ENCODE peak calls at places on chromosomes 13 and 19, in ten cellular contexts. E, N, U, F, D, I, T, V, C and K are unnamed samples.

GRCh38 chr19:12065100-12065538 is 588 bp downstream of the ZNF844 start:
- DNase-seq in I (peak; percentile 52), V (peak; percentile 25), U (peak; percentile 20), F (no peak), D (peak; percentile 26), T (peak; percentile 44), C (no peak), N (peak; percentile 22), E (no peak), K (no peak)

GRCh38 chr13:27053902-27054595 is 117.6 kb downstream of the USP12 start:
- DNase-seq in U (no peak), T (no peak), F (no peak), I (no peak), C (no peak), N (no peak), D (no peak), V (no peak), E (no peak), K (no peak)

GRCh38 chr13:23621316-23621645 is 51.1 kb downstream of the TNFRSF19 start:
- DNase-seq in V (no peak), U (no peak), I (no peak), F (no peak), D (peak; percentile 45), T (no peak), C (no peak), N (no peak), E (no peak), K (no peak)

GRCh38 chr13:112756511-112756966 is 66.7 kb downstream of the ATP11A start:
- DNase-seq in V (no peak), I (no peak), N (peak; percentile 18), E (no peak), T (no peak), U (no peak), F (no peak), C (no peak), D (no peak), K (no peak)

GRCh38 chr19:57056972-57057371 is 62.8 kb upstream of the USP29 start:
- DNase-seq in F (peak; percentile 39), N (no peak), I (no peak), U (peak; percentile 29), T (peak; percentile 48), V (no peak), C (no peak), E (no peak), D (no peak), K (no peak)

GRCh38 chr19:46886546-46887239 is 25.9 kb downstream of the ARHGAP35 start:
- DNase-seq in C (no peak), I (no peak), U (no peak), T (no peak), V (no peak), D (no peak), N (no peak), E (no peak), F (no peak), K (no peak)

GRCh38 chr13:47215741-47216140 is 318.9 kb upstream of the HTR2A start:
- DNase-seq in V (no peak), T (no peak), U (no peak), N (no peak), I (no peak), C (no peak), E (no peak), D (no peak), F (peak; percentile 11), K (no peak)

GRCh38 chr13:95156208-95156607 is 145.0 kb downstream of the ABCC4 start:
- DNase-seq in U (no peak), D (no peak), T (no peak), E (no peak), N (no peak), I (no peak), V (no peak), F (no peak), C (no peak), K (no peak)

GRCh38 chr19:980133-980998 is 3.8 kb upstream of the WDR18 start:
- DNase-seq in E (no peak), N (peak; percentile 80), D (no peak), U (no peak), C (no peak), I (no peak), V (no peak), F (peak; percentile 96), T (no peak), K (no peak)

GRCh38 chr19:38527466-38528136 is 90.2 kb downstream of the MAP4K1 start:
- DNase-seq in F (no peak), C (no peak), I (no peak), D (peak; percentile 45), V (no peak), E (no peak), T (no peak), U (no peak), N (no peak), K (no peak)

GRCh38 chr13:41107104-41107571 is 25.5 kb downstream of the KBTBD6 start:
- DNase-seq in F (peak; percentile 26), V (no peak), E (no peak), N (no peak), D (no peak), I (no peak), C (no peak), T (no peak), U (no peak), K (no peak)

GRCh38 chr19:18507727-18508440 is 14.0 kb downstream of the ELL start:
- DNase-seq in V (no peak), I (no peak), C (no peak), U (no peak), F (peak; percentile 72), T (no peak), E (no peak), N (no peak), D (no peak), K (no peak)

GRCh38 chr13:113086991-113087922 is 18.3 kb upstream of the F7 start:
- DNase-seq in I (no peak), F (peak; percentile 10), V (no peak), T (no peak), N (no peak), C (no peak), U (no peak), D (no peak), E (no peak), K (no peak)

GRCh38 chr13:23984541-23984940 is 87.2 kb upstream of the C1QTNF9B start:
- DNase-seq in U (no peak), F (no peak), E (no peak), V (no peak), D (no peak), N (no peak), I (no peak), C (no peak), T (no peak), K (peak; percentile 70)

GRCh38 chr19:18098891-18099622 is 1.5 kb downstream of the MAST3 start:
- DNase-seq in I (peak; percentile 39), D (peak; percentile 58), C (peak; percentile 87), V (no peak), U (no peak), F (no peak), N (no peak), E (no peak), T (peak; percentile 67), K (no peak)

GRCh38 chr19:52369463-52370340 is at the start of gene ZNF880:
- DNase-seq in D (peak; percentile 94), T (peak; percentile 93), I (peak; percentile 91), E (peak; percentile 77), V (peak; percentile 72), C (peak; percentile 89), U (peak; percentile 94), N (no peak), F (peak; percentile 97), K (peak; percentile 91)

GRCh38 chr13:111114362-111115050 is 604 bp upstream of the ARHGEF7 start:
- DNase-seq in N (peak; percentile 14), U (peak; percentile 69), D (peak; percentile 32), F (peak; percentile 75), E (no peak), T (peak; percentile 15), I (peak; percentile 30), V (no peak), C (peak; percentile 71), K (no peak)

GRCh38 chr19:14354445-14354844 is 26.8 kb upstream of the ADGRE5 start:
- DNase-seq in N (no peak), T (no peak), E (no peak), C (no peak), F (no peak), V (no peak), D (no peak), I (no peak), U (no peak), K (no peak)

GRCh38 chr19:34961775-34962174 is 2.3 kb downstream of the ZNF792 start:
- DNase-seq in I (no peak), T (no peak), U (no peak), D (no peak), C (no peak), F (no peak), V (no peak), E (peak; percentile 40), N (no peak), K (no peak)

GRCh38 chr13:102854675-102855074 is 8.8 kb downstream of the ERCC5 start:
- DNase-seq in I (peak; percentile 15), F (no peak), N (no peak), D (no peak), V (no peak), T (peak; percentile 21), U (no peak), C (no peak), E (no peak), K (no peak)

GRCh38 chr19:39236527-39236926 is 8.3 kb downstream of the IFNL3 start:
- DNase-seq in D (peak; percentile 38), C (no peak), T (peak; percentile 32), I (peak; percentile 45), U (no peak), N (no peak), V (no peak), E (no peak), F (no peak), K (no peak)

GRCh38 chr13:28792992-28793391 is 27.1 kb upstream of the MTUS2 start:
- DNase-seq in N (no peak), U (no peak), E (no peak), F (no peak), V (no peak), I (no peak), T (no peak), C (no peak), D (no peak), K (no peak)

GRCh38 chr19:41646589-41647204 is 19.8 kb upstream of the CEACAM4 start:
- DNase-seq in U (no peak), F (peak; percentile 45), C (no peak), N (no peak), I (peak; percentile 34), E (no peak), D (peak; percentile 62), T (no peak), V (no peak), K (no peak)

GRCh38 chr13:27600712-27601111 is 19.6 kb downstream of the LNX2 start:
- DNase-seq in F (no peak), E (no peak), D (no peak), N (no peak), V (no peak), C (no peak), I (no peak), T (no peak), U (no peak), K (no peak)

GRCh38 chr19:29702958-29703320 is 12.1 kb downstream of the C19orf12 start:
- DNase-seq in V (no peak), I (no peak), E (no peak), N (no peak), T (no peak), C (no peak), U (no peak), F (no peak), D (no peak), K (no peak)

GRCh38 chr13:94712812-94713555 is 639 bp upstream of the SOX21 start:
- DNase-seq in C (peak; percentile 47), F (peak; percentile 58), D (no peak), E (no peak), I (no peak), V (no peak), T (no peak), U (peak; percentile 34), N (peak; percentile 52), K (no peak)

GRCh38 chr13:33433316-33433715 is 147.8 kb upstream of the STARD13 start:
- DNase-seq in U (no peak), D (no peak), F (no peak), N (no peak), C (no peak), I (no peak), V (no peak), E (no peak), T (no peak), K (no peak)

GRCh38 chr19:35755550-35756371 is 1.1 kb downstream of the HSPB6 start:
- DNase-seq in D (peak; percentile 68), F (no peak), I (peak; percentile 56), C (peak; percentile 63), E (no peak), V (no peak), N (no peak), T (peak; percentile 75), U (peak; percentile 94), K (no peak)